ENCODE peak calls at places on chromosomes 1 and 21, in nine cellular contexts. F is CD8-positive, alpha-beta T cell; O is right atrium auricular region; R is psoas muscle; Y is body of pancreas; H is GM23248; A is cardiac muscle cell; C is ovary; E is CD4-positive, alpha-beta memory T cell. N is an unnamed sample. For H3K9me3, the result is how much of the 10 kb centered on the place peaks cover.

GRCh38 chr1:163361123-163361934 is 39.6 kb downstream of the NUF2 start:
- DNase-seq in F (no peak), O (no peak), R (no peak), Y (no peak), H (peak), A (peak), C (no peak), E (no peak), N (no peak)

GRCh38 chr1:189424746-189425331 is 1052.8 kb downstream of the BRINP3 start:
- DNase-seq in F (no peak), O (no peak), R (no peak), Y (no peak), H (no peak), A (no peak), C (no peak), E (no peak), N (no peak)

GRCh38 chr21:18840239-18840638 is 436.7 kb upstream of the TMPRSS15 start:
- DNase-seq in F (no peak), O (no peak), R (no peak), Y (no peak), H (no peak), A (no peak), C (no peak), E (no peak), N (no peak)

GRCh38 chr1:178916448-178917174 is 45.7 kb upstream of the ANGPTL1 start:
- DNase-seq in F (no peak), O (no peak), R (no peak), Y (no peak), H (no peak), A (no peak), C (no peak), E (no peak), N (no peak)

GRCh38 chr1:78141522-78142231 is 95.9 kb downstream of the GIPC2 start:
- DNase-seq in F (no peak), O (no peak), R (no peak), Y (no peak), H (no peak), A (no peak), C (no peak), E (no peak), N (no peak)

GRCh38 chr1:215583185-215583692 is 16.1 kb downstream of the KCTD3 start:
- DNase-seq in F (no peak), O (no peak), R (no peak), Y (peak), H (no peak), A (no peak), C (no peak), E (no peak), N (no peak)

GRCh38 chr1:159005161-159005560 is 4.5 kb upstream of the IFI16 start:
- DNase-seq in F (no peak), O (no peak), R (no peak), Y (no peak), H (peak), A (no peak), C (no peak), E (no peak), N (no peak)

GRCh38 chr1:168317309-168317708 is 36.6 kb downstream of the TBX19 start:
- DNase-seq in F (no peak), O (no peak), R (no peak), Y (no peak), H (no peak), A (no peak), C (no peak), E (no peak), N (no peak)

GRCh38 chr1:193486671-193487229 is 300.3 kb upstream of the B3GALT2 start:
- DNase-seq in F (no peak), O (no peak), R (no peak), Y (no peak), H (no peak), A (no peak), C (no peak), E (no peak), N (no peak)

GRCh38 chr1:201791775-201792166 is 37.2 kb upstream of the IPO9 start:
- DNase-seq in F (no peak), O (peak), R (peak), Y (peak), H (peak), A (no peak), C (peak), E (no peak), N (no peak)

GRCh38 chr1:244603498-244603897 is 49.4 kb upstream of the DESI2 start:
- DNase-seq in F (no peak), O (no peak), R (no peak), Y (no peak), H (peak), A (peak), C (no peak), E (peak), N (no peak)

GRCh38 chr1:150065184-150065871 is 2.2 kb upstream of the VPS45 start:
- DNase-seq in F (no peak), O (no peak), R (no peak), Y (no peak), H (peak), A (no peak), C (no peak), E (no peak), N (no peak)

GRCh38 chr21:42043201-42043895 is 27.8 kb upstream of the UMODL1 start:
- DNase-seq in F (no peak), O (no peak), R (no peak), Y (no peak), H (no peak), A (no peak), C (no peak), E (no peak), N (no peak)

GRCh38 chr1:150579955-150580642 is 689 bp upstream of the MCL1 start:
- DNase-seq in F (no peak), O (no peak), R (no peak), Y (no peak), H (no peak), A (no peak), C (no peak), E (no peak), N (no peak)

GRCh38 chr1:109500886-109501285 is 7.0 kb downstream of the CYB561D1 start:
- DNase-seq in F (no peak), O (no peak), R (no peak), Y (no peak), H (peak), A (no peak), C (no peak), E (no peak), N (no peak)

GRCh38 chr1:55720243-55720642 is 505.1 kb upstream of the USP24 start:
- DNase-seq in F (no peak), O (no peak), R (peak), Y (no peak), H (peak), A (no peak), C (peak), E (no peak), N (peak)

GRCh38 chr1:172653015-172653709 is 5.7 kb upstream of the FASLG start:
- DNase-seq in F (no peak), O (no peak), R (no peak), Y (no peak), H (peak), A (no peak), C (no peak), E (no peak), N (no peak)

GRCh38 chr1:83545450-83545849 is 453.5 kb downstream of the TTLL7 start:
- DNase-seq in F (no peak), O (no peak), R (no peak), Y (no peak), H (no peak), A (no peak), C (no peak), E (no peak), N (no peak)

GRCh38 chr1:26281971-26282693 is 2.2 kb downstream of the SH3BGRL3 start:
- DNase-seq in F (no peak), O (no peak), R (peak), Y (no peak), H (peak), A (peak), C (peak), E (no peak), N (no peak)

GRCh38 chr1:9848022-9848421 is 24.3 kb upstream of the CLSTN1 start:
- DNase-seq in F (no peak), O (no peak), R (no peak), Y (no peak), H (no peak), A (no peak), C (no peak), E (no peak), N (no peak)

GRCh38 chr1:11339346-11340247 is 66.6 kb downstream of the UBIAD1 start:
- DNase-seq in F (no peak), O (no peak), R (peak), Y (peak), H (peak), A (peak), C (no peak), E (no peak), N (no peak)

GRCh38 chr21:39204134-39204533 is 20.9 kb upstream of the PSMG1 start:
- DNase-seq in F (no peak), O (no peak), R (no peak), Y (no peak), H (peak), A (no peak), C (no peak), E (no peak), N (no peak)

GRCh38 chr1:226643167-226643566 is 94.6 kb downstream of the STUM start:
- DNase-seq in F (peak), O (no peak), R (peak), Y (no peak), H (peak), A (no peak), C (no peak), E (no peak), N (peak)

GRCh38 chr1:182146286-182146685 is 84.8 kb upstream of the ZNF648 start:
- DNase-seq in F (no peak), O (no peak), R (no peak), Y (peak), H (no peak), A (no peak), C (no peak), E (no peak), N (no peak)

GRCh38 chr1:178571807-178572206 is 58.9 kb downstream of the TEX35 start:
- DNase-seq in F (no peak), O (no peak), R (no peak), Y (no peak), H (no peak), A (no peak), C (no peak), E (no peak), N (no peak)

GRCh38 chr1:16980473-16981268 is at the start of gene MFAP2:
- DNase-seq in F (no peak), O (no peak), R (peak), Y (no peak), H (peak), A (peak), C (peak), E (no peak), N (peak)

GRCh38 chr1:245730796-245731195 is 576.0 kb downstream of the KIF26B start:
- DNase-seq in F (no peak), O (no peak), R (no peak), Y (no peak), H (no peak), A (no peak), C (no peak), E (no peak), N (no peak)

GRCh38 chr1:101302831-101303511 is 66.2 kb downstream of the S1PR1 start:
- DNase-seq in F (no peak), O (no peak), R (no peak), Y (no peak), H (peak), A (no peak), C (no peak), E (no peak), N (no peak)

GRCh38 chr1:156705321-156705917 is at the start of gene CRABP2:
- DNase-seq in F (peak), O (no peak), R (peak), Y (no peak), H (peak), A (peak), C (peak), E (no peak), N (peak)

GRCh38 chr1:155051777-155052398 is 772 bp downstream of the ADAM15 start:
- DNase-seq in F (peak), O (peak), R (peak), Y (peak), H (peak), A (no peak), C (peak), E (peak), N (peak)

GRCh38 chr1:1355376-1355775 is 3.0 kb downstream of the MXRA8 start:
- DNase-seq in F (no peak), O (no peak), R (peak), Y (no peak), H (peak), A (peak), C (peak), E (no peak), N (no peak)

GRCh38 chr21:46099476-46099875 is 1.6 kb downstream of the COL6A2 start:
- DNase-seq in F (no peak), O (peak), R (peak), Y (no peak), H (peak), A (no peak), C (peak), E (no peak), N (peak)

GRCh38 chr1:161189036-161189435 is 9.8 kb downstream of the ADAMTS4 start:
- DNase-seq in F (no peak), O (no peak), R (no peak), Y (no peak), H (peak), A (no peak), C (peak), E (no peak), N (no peak)

GRCh38 chr1:161191971-161192370 is 6.9 kb downstream of the ADAMTS4 start:
- DNase-seq in F (no peak), O (no peak), R (no peak), Y (no peak), H (no peak), A (no peak), C (peak), E (no peak), N (no peak)

GRCh38 chr1:161193561-161194235 is 5.2 kb downstream of the ADAMTS4 start:
- DNase-seq in F (no peak), O (no peak), R (peak), Y (no peak), H (no peak), A (no peak), C (peak), E (no peak), N (no peak)

GRCh38 chr1:161192476-161193465 is 6.1 kb downstream of the ADAMTS4 start:
- DNase-seq in F (peak), O (no peak), R (peak), Y (peak), H (peak), A (peak), C (peak), E (peak), N (no peak)

DNA sequence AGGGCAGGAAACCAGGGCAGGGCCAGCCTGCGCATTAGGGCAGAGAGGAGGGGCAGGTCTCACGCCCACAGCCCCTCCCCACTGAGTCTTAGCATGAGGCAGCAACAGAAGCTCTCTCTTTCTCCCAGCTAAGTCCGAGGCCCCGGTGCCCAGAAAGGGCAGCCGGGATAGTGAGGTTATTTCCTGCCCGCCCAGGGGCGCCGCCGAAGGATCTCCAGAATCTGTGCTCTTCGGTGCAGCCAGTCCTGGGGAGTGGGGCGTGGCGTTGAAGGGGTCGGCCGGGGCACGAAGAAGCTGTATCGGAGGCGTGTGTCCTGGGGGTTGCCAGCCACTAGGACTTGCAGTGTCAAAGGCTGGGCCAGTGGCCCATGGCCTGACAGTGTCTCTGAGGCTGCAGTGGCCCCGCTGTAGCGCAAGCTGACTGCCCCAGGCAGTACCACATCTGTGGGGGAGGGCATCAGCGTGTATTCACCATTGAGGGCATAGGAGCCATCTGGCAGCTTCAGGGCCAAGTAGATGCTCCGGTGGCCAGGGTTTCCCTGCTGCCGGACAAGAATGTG is 7.8 kb downstream of the ADAMTS4 start:
- DNase-seq in F (no peak), O (no peak), R (no peak), Y (no peak), H (no peak), A (no peak), C (peak), E (no peak), N (no peak)
- H3K9me3 ChIP-seq in F (under half), O (under half), R (under half), Y (under half), H (under half), A (under half), C (under half), E (under half), N (under half)

DNA sequence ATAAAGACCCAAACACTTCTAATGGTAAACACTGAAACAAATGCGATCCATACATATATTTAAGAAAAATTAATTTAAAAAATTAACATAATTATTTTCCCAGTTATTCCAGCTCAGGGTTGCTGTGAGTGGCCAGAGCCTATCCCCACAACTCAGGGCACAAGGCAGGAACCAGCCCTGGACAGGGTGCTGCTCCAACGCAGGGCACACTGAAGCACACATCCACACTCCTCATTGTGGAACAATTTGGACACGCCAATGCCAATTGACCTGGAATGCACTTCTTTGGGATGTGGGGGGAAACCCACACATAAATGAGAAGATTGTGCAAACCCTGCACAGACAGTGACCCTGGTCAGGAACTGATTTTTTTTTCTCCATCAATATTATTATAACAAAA is 23.4 kb downstream of the SAMSN1 start:
- DNase-seq in F (no peak), O (no peak), R (no peak), Y (no peak), H (no peak), A (no peak), C (no peak), E (no peak), N (peak)
- H3K27ac ChIP-seq in F (no peak), O (no peak), R (no peak), Y (no peak), H (no peak), A (no peak), C (no peak), E (no peak), N (peak)

GRCh38 chr1:205188132-205188531 is 23.4 kb downstream of the DSTYK start:
- DNase-seq in F (no peak), O (no peak), R (no peak), Y (no peak), H (peak), A (no peak), C (no peak), E (no peak), N (no peak)

GRCh38 chr1:205191127-205191577 is 20.4 kb downstream of the DSTYK start:
- DNase-seq in F (no peak), O (no peak), R (no peak), Y (peak), H (peak), A (peak), C (no peak), E (no peak), N (no peak)

GRCh38 chr1:205192287-205192686 is 19.2 kb downstream of the DSTYK start:
- DNase-seq in F (no peak), O (no peak), R (no peak), Y (no peak), H (no peak), A (no peak), C (no peak), E (no peak), N (no peak)

GRCh38 chr1:205189162-205189561 is 22.3 kb downstream of the DSTYK start:
- DNase-seq in F (no peak), O (no peak), R (no peak), Y (no peak), H (no peak), A (no peak), C (no peak), E (no peak), N (no peak)

GRCh38 chr1:205191617-205192016 is 19.9 kb downstream of the DSTYK start:
- DNase-seq in F (no peak), O (no peak), R (no peak), Y (no peak), H (no peak), A (no peak), C (no peak), E (no peak), N (no peak)
- H3K4me3 ChIP-seq in F (no peak), O (no peak), R (no peak), Y (no peak), H (peak), A (no peak), C (no peak), E (no peak), N (no peak)

DNA sequence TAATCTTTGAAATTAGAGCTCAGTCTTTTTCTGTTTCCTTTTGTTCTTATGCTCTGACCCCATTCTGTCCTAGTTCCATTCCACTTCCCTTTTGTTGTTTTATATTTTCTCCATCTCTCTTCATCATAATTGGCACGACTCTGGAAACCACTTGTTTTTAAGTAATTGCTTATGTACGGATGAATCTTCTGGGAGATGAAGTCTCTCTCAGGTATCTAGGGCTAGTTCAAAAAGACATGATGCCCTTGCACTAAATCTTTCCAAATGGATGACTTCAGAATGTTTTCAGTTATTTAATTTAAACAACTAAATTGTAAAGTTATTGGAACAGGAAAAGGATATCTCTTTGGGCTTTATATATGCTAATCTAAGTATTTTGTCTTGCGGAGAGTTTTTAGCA is at the start of gene OR6F1:
- DNase-seq in F (no peak), O (no peak), R (no peak), Y (no peak), H (no peak), A (no peak), C (no peak), E (no peak), N (no peak)
- H3K9me3 ChIP-seq in F (under half), O (under half), R (under half), Y (under half), H (under half), A (under half), C (under half), E (under half), N (under half)

DNA sequence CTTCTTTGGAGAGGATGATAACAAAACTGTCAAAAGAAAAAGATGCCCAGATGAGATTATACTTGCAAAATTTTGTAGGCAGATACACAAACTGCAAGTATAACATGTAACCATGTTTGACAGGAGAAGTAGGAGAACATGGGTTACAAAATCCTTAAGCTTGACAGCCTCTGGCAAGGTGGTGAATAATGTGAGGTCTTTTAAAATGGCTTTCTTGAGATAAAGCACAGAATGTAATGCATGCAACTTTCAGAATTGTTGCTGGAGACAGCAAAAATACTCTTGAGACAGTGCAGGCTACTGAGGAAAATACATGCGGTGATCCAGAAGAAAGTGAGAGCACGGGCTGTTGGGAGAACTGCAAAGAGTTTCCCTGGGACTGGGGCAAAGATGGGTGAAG is 24.7 kb downstream of the DNAJC6 start:
- DNase-seq in F (no peak), O (no peak), R (no peak), Y (no peak), H (no peak), A (no peak), C (no peak), E (no peak), N (no peak)
- H3K27ac ChIP-seq in F (no peak), O (no peak), R (no peak), Y (no peak), H (no peak), A (peak), C (no peak), E (no peak), N (no peak)

GRCh38 chr1:93353286-93353685 is 7.6 kb downstream of the DR1 start:
- DNase-seq in F (no peak), O (no peak), R (no peak), Y (no peak), H (peak), A (no peak), C (no peak), E (no peak), N (no peak)
- H3K4me3 ChIP-seq in F (no peak), O (no peak), R (no peak), Y (no peak), H (peak), A (no peak), C (no peak), E (no peak), N (no peak)

GRCh38 chr1:2937805-2938204 is 83.5 kb upstream of the ACTRT2 start:
- DNase-seq in F (no peak), O (no peak), R (no peak), Y (no peak), H (no peak), A (no peak), C (no peak), E (no peak), N (no peak)
- H3K9me3 ChIP-seq in F (under half), O (under half), R (under half), Y (under half), H (under half), A (under half), C (under half), E (under half), N (under half)